ENCODE peak calls at places on chromosome 9, in nine cellular contexts. One of them, this sample, is unnamed. For H3K36me3, the result is how much of the 10 kb centered on the place peaks cover.

GRCh38 chr9:91302831-91303230 is 58.9 kb downstream of the AUH start:
- DNase-seq in lower lobe of right lung: no peak
- DNase-seq in cardiac muscle cell: peak
- DNase-seq in heart right ventricle: no peak
- DNase-seq in IMR-90: peak
- DNase-seq in vagina: no peak
- DNase-seq in uterus: no peak
- DNase-seq in ovary: no peak
- DNase-seq in HCT116: peak
- DNase-seq in this sample: peak

GRCh38 chr9:16396389-16396788 is 474.1 kb downstream of the BNC2 start:
- DNase-seq in lower lobe of right lung: no peak
- DNase-seq in cardiac muscle cell: peak
- DNase-seq in heart right ventricle: no peak
- DNase-seq in IMR-90: peak
- DNase-seq in vagina: no peak
- DNase-seq in uterus: no peak
- DNase-seq in ovary: no peak
- DNase-seq in HCT116: no peak
- DNase-seq in this sample: no peak

GRCh38 chr9:4508907-4509589 is 18.8 kb downstream of the SLC1A1 start:
- DNase-seq in lower lobe of right lung: no peak
- DNase-seq in cardiac muscle cell: peak
- DNase-seq in heart right ventricle: no peak
- DNase-seq in IMR-90: peak
- DNase-seq in vagina: no peak
- DNase-seq in uterus: no peak
- DNase-seq in ovary: no peak
- DNase-seq in HCT116: no peak
- DNase-seq in this sample: peak

GRCh38 chr9:35798658-35799366 is 7.4 kb downstream of the NPR2 start:
- DNase-seq in lower lobe of right lung: no peak
- DNase-seq in cardiac muscle cell: no peak
- DNase-seq in heart right ventricle: no peak
- DNase-seq in IMR-90: peak
- DNase-seq in vagina: no peak
- DNase-seq in uterus: no peak
- DNase-seq in ovary: no peak
- DNase-seq in HCT116: no peak
- DNase-seq in this sample: peak

GRCh38 chr9:78295731-78296130 is 1.2 kb upstream of the PSAT1 start:
- DNase-seq in lower lobe of right lung: no peak
- DNase-seq in cardiac muscle cell: peak
- DNase-seq in heart right ventricle: no peak
- DNase-seq in IMR-90: no peak
- DNase-seq in vagina: peak
- DNase-seq in uterus: no peak
- DNase-seq in ovary: no peak
- DNase-seq in HCT116: no peak
- DNase-seq in this sample: no peak

GRCh38 chr9:84322830-84323229 is 17.7 kb downstream of the SLC28A3 start:
- DNase-seq in lower lobe of right lung: no peak
- DNase-seq in cardiac muscle cell: peak
- DNase-seq in heart right ventricle: no peak
- DNase-seq in IMR-90: peak
- DNase-seq in vagina: no peak
- DNase-seq in uterus: no peak
- DNase-seq in ovary: no peak
- DNase-seq in HCT116: no peak
- DNase-seq in this sample: peak

GRCh38 chr9:876425-876824 is 34.9 kb downstream of the DMRT1 start:
- DNase-seq in lower lobe of right lung: no peak
- DNase-seq in cardiac muscle cell: no peak
- DNase-seq in heart right ventricle: no peak
- DNase-seq in IMR-90: no peak
- DNase-seq in vagina: no peak
- DNase-seq in uterus: no peak
- DNase-seq in ovary: no peak
- DNase-seq in HCT116: no peak
- DNase-seq in this sample: no peak

GRCh38 chr9:122129969-122130368 is 29.6 kb downstream of the NDUFA8 start:
- DNase-seq in lower lobe of right lung: no peak
- DNase-seq in cardiac muscle cell: no peak
- DNase-seq in heart right ventricle: no peak
- DNase-seq in IMR-90: no peak
- DNase-seq in vagina: no peak
- DNase-seq in uterus: no peak
- DNase-seq in ovary: no peak
- DNase-seq in HCT116: no peak
- DNase-seq in this sample: no peak

GRCh38 chr9:137618105-137619067 is at the start of gene EHMT1:
- DNase-seq in lower lobe of right lung: peak
- DNase-seq in cardiac muscle cell: peak
- DNase-seq in heart right ventricle: peak
- DNase-seq in IMR-90: peak
- DNase-seq in vagina: no peak
- DNase-seq in uterus: peak
- DNase-seq in ovary: peak
- DNase-seq in HCT116: peak
- DNase-seq in this sample: peak

GRCh38 chr9:1071730-1072129 is 21.6 kb downstream of the DMRT2 start:
- DNase-seq in lower lobe of right lung: peak
- DNase-seq in cardiac muscle cell: no peak
- DNase-seq in heart right ventricle: no peak
- DNase-seq in IMR-90: no peak
- DNase-seq in vagina: no peak
- DNase-seq in uterus: no peak
- DNase-seq in ovary: no peak
- DNase-seq in HCT116: no peak
- DNase-seq in this sample: peak

GRCh38 chr9:74285075-74285474 is 212.1 kb upstream of the RORB start:
- DNase-seq in lower lobe of right lung: no peak
- DNase-seq in cardiac muscle cell: no peak
- DNase-seq in heart right ventricle: no peak
- DNase-seq in IMR-90: no peak
- DNase-seq in vagina: no peak
- DNase-seq in uterus: no peak
- DNase-seq in ovary: no peak
- DNase-seq in HCT116: no peak
- DNase-seq in this sample: peak

GRCh38 chr9:83034587-83034986 is 28.4 kb downstream of the RASEF start:
- DNase-seq in lower lobe of right lung: no peak
- DNase-seq in cardiac muscle cell: no peak
- DNase-seq in heart right ventricle: no peak
- DNase-seq in IMR-90: peak
- DNase-seq in vagina: no peak
- DNase-seq in uterus: no peak
- DNase-seq in ovary: no peak
- DNase-seq in HCT116: no peak
- DNase-seq in this sample: peak

GRCh38 chr9:15142903-15143534 is 164.0 kb downstream of the TTC39B start:
- DNase-seq in lower lobe of right lung: no peak
- DNase-seq in cardiac muscle cell: peak
- DNase-seq in heart right ventricle: no peak
- DNase-seq in IMR-90: peak
- DNase-seq in vagina: no peak
- DNase-seq in uterus: no peak
- DNase-seq in ovary: no peak
- DNase-seq in HCT116: peak
- DNase-seq in this sample: peak

GRCh38 chr9:7366121-7366520 is 433.5 kb downstream of the DMAC1 start:
- DNase-seq in lower lobe of right lung: no peak
- DNase-seq in cardiac muscle cell: peak
- DNase-seq in heart right ventricle: no peak
- DNase-seq in IMR-90: peak
- DNase-seq in vagina: no peak
- DNase-seq in uterus: no peak
- DNase-seq in ovary: no peak
- DNase-seq in HCT116: no peak
- DNase-seq in this sample: no peak

GRCh38 chr9:7354704-7355103 is 444.9 kb downstream of the DMAC1 start:
- DNase-seq in lower lobe of right lung: no peak
- DNase-seq in cardiac muscle cell: no peak
- DNase-seq in heart right ventricle: no peak
- DNase-seq in IMR-90: no peak
- DNase-seq in vagina: no peak
- DNase-seq in uterus: no peak
- DNase-seq in ovary: no peak
- DNase-seq in HCT116: no peak
- DNase-seq in this sample: no peak

GRCh38 chr9:7358876-7359275 is 440.7 kb downstream of the DMAC1 start:
- DNase-seq in lower lobe of right lung: no peak
- DNase-seq in cardiac muscle cell: peak
- DNase-seq in heart right ventricle: no peak
- DNase-seq in IMR-90: no peak
- DNase-seq in vagina: no peak
- DNase-seq in uterus: no peak
- DNase-seq in ovary: no peak
- DNase-seq in HCT116: no peak
- DNase-seq in this sample: no peak

GRCh38 chr9:7363777-7364477 is 435.7 kb downstream of the DMAC1 start:
- DNase-seq in lower lobe of right lung: no peak
- DNase-seq in cardiac muscle cell: peak
- DNase-seq in heart right ventricle: no peak
- DNase-seq in IMR-90: no peak
- DNase-seq in vagina: no peak
- DNase-seq in uterus: no peak
- DNase-seq in ovary: no peak
- DNase-seq in HCT116: no peak
- DNase-seq in this sample: no peak

GRCh38 chr9:7360513-7360912 is 439.1 kb downstream of the DMAC1 start:
- DNase-seq in lower lobe of right lung: no peak
- DNase-seq in cardiac muscle cell: no peak
- DNase-seq in heart right ventricle: no peak
- DNase-seq in IMR-90: no peak
- DNase-seq in vagina: no peak
- DNase-seq in uterus: no peak
- DNase-seq in ovary: no peak
- DNase-seq in HCT116: no peak
- DNase-seq in this sample: no peak
- TF ChIP-seq CTCF in lower lobe of right lung: no peak
- TF ChIP-seq CTCF in cardiac muscle cell: peak
- TF ChIP-seq CTCF in heart right ventricle: no peak
- TF ChIP-seq CTCF in IMR-90: no peak
- TF ChIP-seq CTCF in vagina: no peak
- TF ChIP-seq CTCF in uterus: no peak
- TF ChIP-seq CTCF in ovary: no peak
- TF ChIP-seq CTCF in HCT116: peak
- TF ChIP-seq CTCF in this sample: no peak

GRCh38 chr9:133060417-133060841 is 1.4 kb upstream of the CEL start:
- DNase-seq in lower lobe of right lung: no peak
- DNase-seq in cardiac muscle cell: peak
- DNase-seq in heart right ventricle: no peak
- DNase-seq in IMR-90: no peak
- DNase-seq in vagina: no peak
- DNase-seq in uterus: no peak
- DNase-seq in ovary: no peak
- DNase-seq in HCT116: no peak
- DNase-seq in this sample: no peak
- H3K4me3 ChIP-seq in lower lobe of right lung: no peak
- H3K4me3 ChIP-seq in cardiac muscle cell: no peak
- H3K4me3 ChIP-seq in heart right ventricle: no peak
- H3K4me3 ChIP-seq in IMR-90: no peak
- H3K4me3 ChIP-seq in vagina: no peak
- H3K4me3 ChIP-seq in uterus: no peak
- H3K4me3 ChIP-seq in ovary: no peak
- H3K4me3 ChIP-seq in HCT116: no peak
- H3K4me3 ChIP-seq in this sample: no peak

GRCh38 chr9:92639124-92639523 is 30.8 kb downstream of the IPPK start:
- DNase-seq in lower lobe of right lung: no peak
- DNase-seq in cardiac muscle cell: no peak
- DNase-seq in heart right ventricle: no peak
- DNase-seq in IMR-90: no peak
- DNase-seq in vagina: no peak
- DNase-seq in uterus: no peak
- DNase-seq in ovary: no peak
- DNase-seq in HCT116: no peak
- DNase-seq in this sample: no peak
- H3K36me3 ChIP-seq in lower lobe of right lung: half or more
- H3K36me3 ChIP-seq in cardiac muscle cell: under half
- H3K36me3 ChIP-seq in heart right ventricle: half or more
- H3K36me3 ChIP-seq in IMR-90: half or more
- H3K36me3 ChIP-seq in vagina: under half
- H3K36me3 ChIP-seq in uterus: under half
- H3K36me3 ChIP-seq in ovary: under half
- H3K36me3 ChIP-seq in HCT116: under half
- H3K36me3 ChIP-seq in this sample: half or more

DNA sequence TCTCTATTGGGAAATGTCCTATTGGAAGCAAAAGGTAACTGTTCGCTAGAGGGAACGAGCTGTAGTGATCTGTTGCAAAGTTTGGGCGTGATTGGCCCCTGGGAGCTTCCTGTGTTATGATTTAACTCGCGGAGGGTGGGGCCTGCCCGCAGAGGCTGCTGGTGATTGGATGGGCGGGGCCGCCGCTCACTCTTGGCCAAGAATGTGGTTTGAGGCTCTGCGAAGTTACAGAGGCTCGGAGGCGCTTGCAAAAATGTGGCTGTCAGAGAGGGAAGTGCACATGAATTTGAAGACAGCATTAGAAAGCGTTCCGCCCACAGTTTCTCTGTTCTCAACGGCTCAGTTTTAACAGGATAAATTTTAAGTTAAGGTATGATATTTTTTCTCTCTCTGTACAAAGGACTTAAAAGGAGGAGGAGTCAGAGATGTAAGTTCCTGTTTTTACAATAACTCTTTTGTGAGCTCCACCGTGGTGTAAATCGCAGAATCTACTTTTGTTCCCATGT is 46.9 kb downstream of the CNTRL start:
- DNase-seq in lower lobe of right lung: peak
- DNase-seq in cardiac muscle cell: peak
- DNase-seq in heart right ventricle: peak
- DNase-seq in IMR-90: peak
- DNase-seq in vagina: no peak
- DNase-seq in uterus: peak
- DNase-seq in ovary: peak
- DNase-seq in HCT116: peak
- DNase-seq in this sample: peak
- TF ChIP-seq CTCF in lower lobe of right lung: peak
- TF ChIP-seq CTCF in cardiac muscle cell: peak
- TF ChIP-seq CTCF in heart right ventricle: peak
- TF ChIP-seq CTCF in IMR-90: peak
- TF ChIP-seq CTCF in vagina: peak
- TF ChIP-seq CTCF in uterus: no peak
- TF ChIP-seq CTCF in ovary: peak
- TF ChIP-seq CTCF in HCT116: no peak
- TF ChIP-seq CTCF in this sample: no peak

This sample was measured in bronchial epithelial cell.